ENCODE peak calls at places on chromosomes 3 and 15, in ten cellular contexts. W, A, R, J, U, E, H, B, S and M are unnamed samples. For H3K9me3, the result is how much of the 10 kb centered on the place peaks cover.

GRCh38 chr3:66076861-66077495 is 38.3 kb upstream of the MAGI1 start:
- DNase-seq in W (no peak), A (no peak), R (no peak), J (no peak), U (no peak), E (peak), H (no peak), B (peak), S (no peak), M (no peak)

GRCh38 chr3:182455011-182455410 is 338.3 kb upstream of the ATP11B start:
- DNase-seq in W (no peak), A (no peak), R (no peak), J (no peak), U (no peak), E (no peak), H (no peak), B (no peak), S (no peak), M (no peak)

GRCh38 chr15:77139312-77139711 is 68.4 kb upstream of the TSPAN3 start:
- DNase-seq in W (no peak), A (no peak), R (no peak), J (no peak), U (no peak), E (no peak), H (no peak), B (no peak), S (no peak), M (no peak)

GRCh38 chr3:132034097-132034485 is 723 bp downstream of the CPNE4 start:
- DNase-seq in W (no peak), A (no peak), R (no peak), J (no peak), U (no peak), E (no peak), H (no peak), B (no peak), S (no peak), M (no peak)

GRCh38 chr3:87997298-87997697 is 61.5 kb downstream of the CGGBP1 start:
- DNase-seq in W (no peak), A (peak), R (no peak), J (peak), U (no peak), E (no peak), H (no peak), B (peak), S (no peak), M (no peak)

GRCh38 chr3:117217355-117217754 is 507.8 kb downstream of the TUSC7 start:
- DNase-seq in W (no peak), A (no peak), R (no peak), J (no peak), U (no peak), E (no peak), H (no peak), B (no peak), S (no peak), M (no peak)

GRCh38 chr15:99102332-99103235 is 2.3 kb upstream of the SYNM start:
- DNase-seq in W (no peak), A (no peak), R (no peak), J (no peak), U (no peak), E (no peak), H (no peak), B (peak), S (no peak), M (no peak)

GRCh38 chr15:36888018-36888992 is 212.0 kb downstream of the MEIS2 start:
- DNase-seq in W (no peak), A (no peak), R (peak), J (no peak), U (peak), E (no peak), H (no peak), B (peak), S (no peak), M (no peak)

GRCh38 chr15:82079736-82080135 is 33.9 kb upstream of the MEX3B start:
- DNase-seq in W (no peak), A (no peak), R (no peak), J (no peak), U (no peak), E (no peak), H (no peak), B (no peak), S (no peak), M (no peak)

GRCh38 chr15:24054547-24055245 is 367.6 kb upstream of the NDN start:
- DNase-seq in W (no peak), A (no peak), R (no peak), J (no peak), U (no peak), E (no peak), H (peak), B (no peak), S (no peak), M (no peak)

GRCh38 chr3:174937488-174937887 is 78.4 kb downstream of the NAALADL2 start:
- DNase-seq in W (no peak), A (peak), R (no peak), J (no peak), U (no peak), E (no peak), H (no peak), B (peak), S (no peak), M (no peak)

GRCh38 chr3:196989721-196990262 is 21.2 kb upstream of the PIGZ start:
- DNase-seq in W (peak), A (peak), R (no peak), J (no peak), U (peak), E (no peak), H (no peak), B (no peak), S (no peak), M (no peak)

GRCh38 chr15:26561994-26562730 is 210.7 kb downstream of the GABRB3 start:
- DNase-seq in W (no peak), A (no peak), R (no peak), J (no peak), U (no peak), E (no peak), H (no peak), B (no peak), S (no peak), M (no peak)

GRCh38 chr3:176663819-176664218 is 533.5 kb downstream of the TBL1XR1 start:
- DNase-seq in W (peak), A (peak), R (peak), J (no peak), U (no peak), E (peak), H (no peak), B (peak), S (no peak), M (no peak)

GRCh38 chr15:37109952-37110630 is 9.7 kb upstream of the MEIS2 start:
- DNase-seq in W (no peak), A (no peak), R (no peak), J (no peak), U (peak), E (no peak), H (no peak), B (peak), S (no peak), M (no peak)

GRCh38 chr3:11651900-11652299 is 8.2 kb upstream of the VGLL4 start:
- DNase-seq in W (peak), A (peak), R (no peak), J (no peak), U (no peak), E (peak), H (no peak), B (peak), S (peak), M (no peak)

GRCh38 chr3:26963356-26963742 is 340.8 kb downstream of the LRRC3B start:
- DNase-seq in W (peak), A (no peak), R (no peak), J (no peak), U (no peak), E (no peak), H (no peak), B (no peak), S (no peak), M (no peak)

GRCh38 chr3:46461971-46462910 is 2.5 kb downstream of the LTF start:
- DNase-seq in W (no peak), A (peak), R (no peak), J (no peak), U (no peak), E (no peak), H (no peak), B (no peak), S (no peak), M (no peak)

GRCh38 chr3:61561374-61562041 is at the start of gene PTPRG:
- DNase-seq in W (peak), A (peak), R (no peak), J (no peak), U (peak), E (peak), H (peak), B (peak), S (no peak), M (no peak)

GRCh38 chr3:32817195-32817560 is 619 bp upstream of the TRIM71 start:
- DNase-seq in W (no peak), A (no peak), R (no peak), J (no peak), U (no peak), E (peak), H (no peak), B (no peak), S (no peak), M (no peak)

GRCh38 chr3:43016513-43016865 is 37.4 kb downstream of the GASK1A start:
- DNase-seq in W (no peak), A (no peak), R (no peak), J (no peak), U (no peak), E (no peak), H (no peak), B (no peak), S (peak), M (no peak)
- H3K27ac ChIP-seq in W (no peak), A (no peak), R (no peak), J (peak), U (no peak), E (no peak), H (no peak), B (no peak), S (peak), M (peak)

GRCh38 chr3:172384836-172385235 is 63.4 kb downstream of the GHSR start:
- DNase-seq in W (no peak), A (no peak), R (no peak), J (no peak), U (no peak), E (no peak), H (no peak), B (peak), S (no peak), M (no peak)

GRCh38 chr3:172380632-172381031 is 67.6 kb downstream of the GHSR start:
- DNase-seq in W (no peak), A (no peak), R (no peak), J (no peak), U (no peak), E (no peak), H (no peak), B (no peak), S (no peak), M (no peak)

GRCh38 chr3:172379372-172379771 is 68.9 kb downstream of the GHSR start:
- DNase-seq in W (no peak), A (peak), R (no peak), J (no peak), U (no peak), E (no peak), H (no peak), B (no peak), S (no peak), M (no peak)

GRCh38 chr3:172387728-172388127 is 60.5 kb downstream of the GHSR start:
- DNase-seq in W (no peak), A (no peak), R (no peak), J (no peak), U (no peak), E (no peak), H (no peak), B (no peak), S (no peak), M (no peak)

GRCh38 chr3:172383306-172383796 is 64.9 kb downstream of the GHSR start:
- DNase-seq in W (no peak), A (peak), R (no peak), J (no peak), U (no peak), E (no peak), H (no peak), B (no peak), S (no peak), M (no peak)
- H3K9me3 ChIP-seq in W (under half), A (under half), R (under half), J (under half), U (under half), E (under half), H (under half), B (under half), S (under half), M (under half)

GRCh38 chr15:79296583-79296982 is 14.1 kb downstream of the ANKRD34C start:
- DNase-seq in W (no peak), A (no peak), R (no peak), J (no peak), U (no peak), E (no peak), H (no peak), B (no peak), S (no peak), M (no peak)

GRCh38 chr15:79294075-79294474 is 11.6 kb downstream of the ANKRD34C start:
- DNase-seq in W (no peak), A (no peak), R (no peak), J (no peak), U (no peak), E (no peak), H (no peak), B (no peak), S (no peak), M (no peak)

GRCh38 chr15:79290642-79291275 is 8.2 kb downstream of the ANKRD34C start:
- DNase-seq in W (no peak), A (peak), R (no peak), J (no peak), U (no peak), E (no peak), H (no peak), B (no peak), S (no peak), M (no peak)

DNA sequence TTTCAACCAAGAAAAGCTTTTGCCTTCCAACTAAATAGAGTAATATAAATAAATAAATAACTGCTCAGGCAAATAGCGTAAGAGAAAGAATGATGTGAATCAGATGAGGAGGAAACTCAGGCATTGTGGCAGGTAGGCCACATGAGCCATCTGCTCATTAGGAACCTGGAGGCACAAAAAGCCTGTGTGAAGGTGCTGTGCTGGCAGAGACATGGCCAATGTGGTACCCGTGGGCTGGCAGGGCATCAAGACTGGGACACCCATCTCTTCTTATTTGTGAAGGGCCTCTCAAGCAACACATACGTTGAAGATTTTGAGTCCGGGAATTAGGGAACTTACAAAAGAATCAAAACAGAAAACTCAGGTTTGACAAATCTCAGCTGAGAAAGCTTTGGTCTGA is 9.5 kb downstream of the ANKRD34C start:
- DNase-seq in W (no peak), A (no peak), R (no peak), J (no peak), U (no peak), E (no peak), H (no peak), B (no peak), S (no peak), M (no peak)
- H3K27ac ChIP-seq in W (no peak), A (no peak), R (no peak), J (no peak), U (no peak), E (no peak), H (no peak), B (no peak), S (no peak), M (no peak)

GRCh38 chr15:38242055-38242454 is 10.6 kb upstream of the SPRED1 start:
- DNase-seq in W (no peak), A (no peak), R (no peak), J (no peak), U (no peak), E (no peak), H (no peak), B (no peak), S (no peak), M (no peak)
- H3K9me3 ChIP-seq in W (under half), A (under half), R (under half), J (under half), U (under half), E (under half), H (under half), B (under half), S (under half), M (under half)

DNA sequence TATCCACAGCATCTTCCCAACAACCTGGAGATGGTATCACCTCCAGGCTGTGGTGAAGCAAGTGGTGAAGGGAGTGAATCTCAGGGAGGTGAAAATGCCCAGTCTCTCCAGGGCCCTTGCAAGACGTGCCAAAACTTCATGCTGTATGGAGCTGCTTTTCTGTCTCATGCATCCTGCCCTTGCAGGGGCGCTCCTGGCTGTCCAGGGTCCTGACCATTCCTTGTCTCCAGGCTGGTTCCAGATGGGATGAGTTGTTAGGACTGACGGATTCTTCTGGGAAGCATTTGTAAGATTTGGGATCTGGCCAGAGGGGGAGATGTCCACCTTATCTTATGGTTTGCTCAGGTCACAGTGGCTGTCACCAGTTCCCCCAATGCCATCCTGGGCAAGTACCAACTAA is 15.8 kb downstream of the TGM4 start:
- DNase-seq in W (no peak), A (no peak), R (no peak), J (no peak), U (no peak), E (no peak), H (no peak), B (no peak), S (no peak), M (no peak)
- H3K27ac ChIP-seq in W (no peak), A (no peak), R (no peak), J (no peak), U (no peak), E (no peak), H (no peak), B (no peak), S (no peak), M (no peak)

GRCh38 chr3:75727985-75728384 is 57.4 kb downstream of the ZNF717 start:
- DNase-seq in W (no peak), A (no peak), R (no peak), J (no peak), U (no peak), E (no peak), H (no peak), B (no peak), S (no peak), M (no peak)
- H3K9me3 ChIP-seq in W (half or more), A (under half), R (under half), J (under half), U (half or more), E (under half), H (half or more), B (under half), S (under half), M (under half)

GRCh38 chr3:52484680-52485461 is 10.3 kb upstream of the STAB1 start:
- DNase-seq in W (no peak), A (no peak), R (no peak), J (no peak), U (no peak), E (no peak), H (no peak), B (no peak), S (no peak), M (no peak)
- H3K27ac ChIP-seq in W (no peak), A (no peak), R (no peak), J (no peak), U (peak), E (peak), H (no peak), B (no peak), S (no peak), M (no peak)

GRCh38 chr3:93861021-93861420 is 112.7 kb downstream of the PROS1 start:
- DNase-seq in W (no peak), A (no peak), R (no peak), J (no peak), U (no peak), E (no peak), H (no peak), B (no peak), S (no peak), M (no peak)
- H3K9me3 ChIP-seq in W (under half), A (under half), R (under half), J (under half), U (under half), E (under half), H (under half), B (under half), S (under half), M (under half)

GRCh38 chr3:159865042-159865579 is 123.5 kb upstream of the IL12A start:
- DNase-seq in W (no peak), A (peak), R (no peak), J (no peak), U (no peak), E (no peak), H (no peak), B (no peak), S (no peak), M (no peak)
- H3K27ac ChIP-seq in W (no peak), A (peak), R (no peak), J (no peak), U (peak), E (peak), H (peak), B (peak), S (no peak), M (no peak)

GRCh38 chr3:124599779-124600693 is 130.2 kb upstream of the UMPS start:
- DNase-seq in W (peak), A (peak), R (no peak), J (no peak), U (no peak), E (no peak), H (no peak), B (peak), S (no peak), M (no peak)

GRCh38 chr3:124597979-124598378 is 132.3 kb upstream of the UMPS start:
- DNase-seq in W (no peak), A (no peak), R (no peak), J (no peak), U (no peak), E (no peak), H (no peak), B (no peak), S (no peak), M (no peak)

GRCh38 chr3:124600765-124601164 is 129.5 kb upstream of the UMPS start:
- DNase-seq in W (no peak), A (peak), R (no peak), J (no peak), U (no peak), E (no peak), H (no peak), B (peak), S (no peak), M (no peak)

GRCh38 chr3:124601189-124601588 is 129.1 kb upstream of the UMPS start:
- DNase-seq in W (no peak), A (peak), R (no peak), J (no peak), U (no peak), E (no peak), H (no peak), B (peak), S (no peak), M (no peak)

GRCh38 chr3:124599147-124599765 is 131.0 kb upstream of the UMPS start:
- DNase-seq in W (no peak), A (no peak), R (no peak), J (no peak), U (no peak), E (no peak), H (no peak), B (no peak), S (no peak), M (no peak)
- H3K9me3 ChIP-seq in W (under half), A (under half), R (under half), J (under half), U (under half), E (under half), H (under half), B (under half), S (under half), M (under half)